ENCODE peak calls at places on chromosomes 5 and 9, in nine cellular contexts. R, S, Z, Y, X, K, F, P and T are unnamed samples.

GRCh38 chr5:160382361-160382760 is 11.9 kb upstream of the C1QTNF2 start:
- DNase-seq in F (no peak), K (no peak), R (no peak), Z (no peak), X (no peak), S (no peak), Y (no peak), P (no peak), T (no peak)

GRCh38 chr9:134343637-134344036 is 17.4 kb downstream of the RXRA start:
- DNase-seq in F (peak), X (no peak), Y (no peak), P (no peak), Z (peak), K (peak), R (no peak), S (no peak), T (no peak)

GRCh38 chr9:137162505-137163100 is 7.2 kb downstream of the LRRC26 start:
- DNase-seq in X (no peak), F (no peak), Y (peak), K (no peak), P (no peak), R (no peak), S (no peak), Z (no peak), T (no peak)

GRCh38 chr5:168088415-168089165 is 202.9 kb upstream of the WWC1 start:
- DNase-seq in K (no peak), P (peak), X (peak), Z (no peak), Y (no peak), F (no peak), R (no peak), S (no peak), T (no peak)

GRCh38 chr5:7592910-7593309 is 197.0 kb downstream of the ADCY2 start:
- DNase-seq in X (no peak), Y (peak), Z (no peak), R (peak), P (no peak), S (no peak), F (no peak), K (no peak), T (no peak)

GRCh38 chr5:149935431-149935901 is 9.1 kb downstream of the PDE6A start:
- DNase-seq in Y (no peak), S (no peak), P (no peak), K (no peak), X (no peak), R (no peak), Z (no peak), F (peak), T (no peak)

GRCh38 chr9:84153885-84154284 is 173.3 kb downstream of the RMI1 start:
- DNase-seq in X (peak), R (no peak), P (no peak), Z (no peak), Y (no peak), S (peak), F (no peak), K (no peak), T (no peak)

GRCh38 chr5:66343370-66344071 is 199.4 kb downstream of the SREK1 start:
- DNase-seq in S (no peak), K (no peak), P (no peak), X (no peak), F (no peak), R (no peak), Y (no peak), Z (no peak), T (no peak)

GRCh38 chr9:129497064-129497836 is 123.7 kb downstream of the C9orf50 start:
- DNase-seq in P (no peak), X (no peak), Y (no peak), K (no peak), Z (peak), R (peak), F (peak), S (no peak), T (no peak)

GRCh38 chr5:138909734-138910133 is 34.6 kb upstream of the LRRTM2 start:
- DNase-seq in P (no peak), F (no peak), X (no peak), R (no peak), K (no peak), Y (no peak), Z (no peak), S (no peak), T (no peak)

GRCh38 chr5:151903243-151903653 is 21.4 kb downstream of the GLRA1 start:
- DNase-seq in K (no peak), Z (no peak), R (no peak), X (no peak), S (no peak), Y (peak), F (no peak), P (no peak), T (no peak)

GRCh38 chr5:170633235-170634041 is 129.6 kb downstream of the KCNIP1 start:
- DNase-seq in S (peak), X (peak), F (peak), K (peak), R (peak), Z (peak), Y (peak), P (peak), T (peak)

GRCh38 chr5:139912158-139912557 is 116.5 kb downstream of the PSD2 start:
- DNase-seq in R (no peak), P (no peak), Y (no peak), F (no peak), Z (peak), S (no peak), K (no peak), X (no peak), T (no peak)

GRCh38 chr9:88816141-88816540 is 175.1 kb upstream of the S1PR3 start:
- DNase-seq in P (peak), F (no peak), R (no peak), Y (no peak), S (no peak), K (no peak), X (no peak), Z (no peak), T (no peak)

GRCh38 chr5:132074772-132075718 is 1.5 kb downstream of the CSF2 start:
- DNase-seq in F (no peak), R (no peak), Z (no peak), K (no peak), X (no peak), Y (no peak), P (no peak), S (no peak), T (no peak)

GRCh38 chr5:126857472-126858410 is 80.8 kb downstream of the LMNB1 start:
- DNase-seq in S (peak), K (no peak), Z (peak), Y (no peak), R (no peak), F (no peak), X (peak), P (no peak), T (peak)

GRCh38 chr5:150517272-150518152 is 9.6 kb downstream of the NDST1 start:
- DNase-seq in R (peak), X (peak), Z (no peak), K (peak), P (peak), Y (peak), S (peak), F (no peak), T (no peak)

GRCh38 chr5:55636177-55636576 is 75.9 kb downstream of the SLC38A9 start:
- DNase-seq in Y (no peak), F (no peak), R (peak), S (peak), P (no peak), K (no peak), Z (no peak), X (peak), T (no peak)

GRCh38 chr5:39266442-39266841 is 47.1 kb upstream of the FYB1 start:
- DNase-seq in S (no peak), X (no peak), F (no peak), K (no peak), Z (no peak), Y (no peak), R (no peak), P (peak), T (no peak)

GRCh38 chr5:77518304-77518703 is 26.2 kb upstream of the WDR41 start:
- DNase-seq in X (peak), P (no peak), R (peak), K (no peak), F (no peak), Z (no peak), Y (peak), S (peak), T (peak)

GRCh38 chr9:107141967-107142366 is 141.1 kb upstream of the RAD23B start:
- DNase-seq in Y (peak), X (peak), Z (no peak), F (no peak), S (peak), K (no peak), P (no peak), R (no peak), T (no peak)

GRCh38 chr5:34632805-34633414 is 23.2 kb upstream of the RAI14 start:
- DNase-seq in F (no peak), K (no peak), Y (no peak), Z (no peak), S (no peak), P (no peak), X (peak), R (no peak), T (no peak)

GRCh38 chr9:16884373-16884772 is 13.9 kb upstream of the BNC2 start:
- DNase-seq in R (no peak), F (no peak), X (no peak), S (no peak), Z (no peak), P (no peak), K (no peak), Y (no peak), T (no peak)

GRCh38 chr5:34957857-34958690 is 28.7 kb downstream of the DNAJC21 start:
- DNase-seq in P (no peak), S (peak), X (peak), R (peak), F (no peak), K (no peak), Y (peak), Z (no peak), T (no peak)

GRCh38 chr9:135288941-135289534 is 190.5 kb upstream of the PPP1R26 start:
- DNase-seq in S (no peak), R (no peak), F (no peak), Y (no peak), X (no peak), Z (peak), P (no peak), K (no peak), T (no peak)

GRCh38 chr9:132237481-132237880 is 75.6 kb downstream of the NTNG2 start:
- DNase-seq in F (no peak), Y (no peak), K (no peak), Z (no peak), P (no peak), R (no peak), S (no peak), X (no peak), T (no peak)

GRCh38 chr5:152404494-152404893 is 585 bp downstream of the NMUR2 start:
- DNase-seq in S (no peak), F (no peak), R (no peak), Z (no peak), K (no peak), P (no peak), Y (no peak), X (no peak), T (no peak)

GRCh38 chr5:1930501-1930879 is 47.8 kb upstream of the IRX4 start:
- DNase-seq in P (no peak), Y (no peak), K (no peak), S (no peak), F (peak), X (no peak), Z (peak), R (no peak), T (no peak)

GRCh38 chr5:107231191-107231590 is 439.5 kb downstream of the EFNA5 start:
- DNase-seq in F (no peak), P (no peak), X (no peak), K (no peak), Z (no peak), S (no peak), R (no peak), Y (no peak), T (no peak)

GRCh38 chr5:107232793-107233192 is 437.9 kb downstream of the EFNA5 start:
- DNase-seq in Y (peak), Z (no peak), X (no peak), S (no peak), K (no peak), R (no peak), P (no peak), F (no peak), T (no peak)

GRCh38 chr5:107228237-107228636 is 442.5 kb downstream of the EFNA5 start:
- DNase-seq in Y (no peak), X (no peak), R (no peak), K (no peak), F (no peak), P (no peak), S (no peak), Z (no peak), T (no peak)

GRCh38 chr5:107235167-107235566 is 435.6 kb downstream of the EFNA5 start:
- DNase-seq in Z (no peak), F (no peak), S (no peak), X (no peak), K (no peak), P (no peak), Y (no peak), R (no peak), T (no peak)

DNA sequence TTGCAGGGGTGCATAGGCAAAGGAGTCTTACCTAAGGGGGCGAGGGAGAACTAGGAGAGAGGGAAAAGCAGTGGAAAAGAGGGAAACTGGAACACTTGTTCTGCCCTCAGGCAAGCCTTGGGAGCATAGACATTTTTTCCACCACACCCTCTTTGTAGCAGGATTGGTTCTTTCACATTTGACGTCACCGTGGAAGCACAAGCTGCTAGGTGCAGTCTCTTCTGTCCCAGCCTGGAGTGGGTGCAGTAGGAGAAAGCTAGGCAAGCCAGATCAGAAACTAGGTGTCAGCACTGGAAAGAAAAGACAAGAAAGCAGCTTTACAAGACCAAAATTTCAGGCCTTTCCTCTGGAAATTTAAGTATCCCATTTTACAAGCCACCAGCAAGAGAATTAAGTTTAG is 440.4 kb downstream of the EFNA5 start:
- DNase-seq in P (no peak), R (no peak), Z (no peak), F (no peak), K (no peak), Y (no peak), S (no peak), X (no peak), T (no peak)
- H3K4me3 ChIP-seq in P (no peak), R (no peak), Z (no peak), F (no peak), K (no peak), Y (no peak), S (no peak), X (no peak), T (no peak)

GRCh38 chr5:180804129-180804601 is 1.6 kb upstream of the MGAT1 start:
- DNase-seq in F (peak), Z (peak), P (no peak), K (no peak), R (no peak), Y (no peak), S (no peak), X (no peak), T (no peak)
- H3K4me3 ChIP-seq in F (peak), Z (peak), P (no peak), K (peak), R (no peak), Y (no peak), S (no peak), X (no peak), T (no peak)

GRCh38 chr5:15333091-15333490 is 166.9 kb upstream of the FBXL7 start:
- DNase-seq in Z (no peak), K (no peak), R (no peak), Y (no peak), F (no peak), X (no peak), P (no peak), S (no peak), T (no peak)
- H3K4me3 ChIP-seq in Z (no peak), K (no peak), R (no peak), Y (no peak), F (no peak), X (no peak), P (no peak), S (no peak), T (no peak)

DNA sequence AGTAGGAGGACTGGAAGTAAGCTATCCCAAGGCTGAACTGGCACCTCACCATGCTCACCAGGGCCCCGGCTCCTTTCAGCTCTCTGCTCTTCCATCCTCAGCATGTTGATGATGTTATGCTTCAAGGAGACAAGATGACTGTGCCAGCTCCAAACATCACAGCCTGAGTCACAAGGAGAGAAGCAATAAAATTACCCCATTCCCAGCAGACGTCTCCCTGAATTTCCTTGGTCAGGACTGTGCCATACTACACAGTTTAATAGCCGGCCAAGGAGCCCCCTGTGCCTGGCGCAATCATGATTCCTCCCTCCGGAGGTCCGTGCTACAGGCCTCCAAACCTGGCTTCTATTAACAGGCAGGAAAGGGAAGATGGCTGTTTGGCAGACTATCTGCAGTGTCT is 51.2 kb upstream of the ROR2 start:
- DNase-seq in P (peak), K (no peak), F (no peak), Z (no peak), R (no peak), X (peak), Y (no peak), S (no peak), T (no peak)
- H3K4me3 ChIP-seq in P (no peak), K (no peak), F (no peak), Z (no peak), R (no peak), X (no peak), Y (no peak), S (no peak), T (no peak)

GRCh38 chr9:21334603-21334968 is 618 bp downstream of the KLHL9 start:
- DNase-seq in P (no peak), S (peak), Z (no peak), F (no peak), R (no peak), X (no peak), K (no peak), Y (no peak), T (no peak)

GRCh38 chr9:21326526-21327139 is 8.6 kb downstream of the KLHL9 start:
- DNase-seq in F (no peak), S (peak), Z (no peak), X (peak), K (no peak), Y (peak), P (no peak), R (peak), T (no peak)

GRCh38 chr9:21336467-21336866 is 1.3 kb upstream of the KLHL9 start:
- DNase-seq in P (no peak), K (no peak), F (no peak), S (no peak), R (no peak), Y (peak), Z (no peak), X (no peak), T (no peak)

GRCh38 chr9:21334969-21335632 is at the start of gene KLHL9:
- DNase-seq in Y (peak), Z (peak), R (peak), K (peak), X (peak), P (peak), S (peak), F (peak), T (peak)

GRCh38 chr9:21331676-21332402 is 3.4 kb downstream of the KLHL9 start:
- DNase-seq in Y (no peak), P (no peak), R (peak), K (no peak), F (no peak), Z (no peak), S (peak), X (no peak), T (no peak)
- H3K4me3 ChIP-seq in Y (no peak), P (no peak), R (no peak), K (peak), F (no peak), Z (no peak), S (peak), X (peak), T (peak)

GRCh38 chr9:114811301-114811700 is 5.5 kb upstream of the TNFSF15 start:
- DNase-seq in S (peak), X (no peak), P (no peak), R (no peak), Y (no peak), K (no peak), F (no peak), Z (no peak), T (no peak)
- H3K4me3 ChIP-seq in S (no peak), X (no peak), P (no peak), R (no peak), Y (no peak), K (no peak), F (no peak), Z (no peak), T (no peak)

GRCh38 chr5:32233220-32233695 is 59.1 kb upstream of the GOLPH3 start:
- DNase-seq in Y (no peak), S (no peak), Z (no peak), K (no peak), R (no peak), P (no peak), F (no peak), X (peak), T (no peak)
- H3K4me3 ChIP-seq in Y (no peak), S (no peak), Z (no peak), K (no peak), R (no peak), P (no peak), F (no peak), X (no peak), T (no peak)

GRCh38 chr9:127965953-127966352 is 14.8 kb downstream of the EEIG1 start:
- DNase-seq in Z (no peak), P (no peak), F (no peak), Y (no peak), K (no peak), X (no peak), S (no peak), R (peak), T (no peak)
- H3K4me3 ChIP-seq in Z (no peak), P (no peak), F (peak), Y (no peak), K (peak), X (no peak), S (peak), R (no peak), T (peak)

DNA sequence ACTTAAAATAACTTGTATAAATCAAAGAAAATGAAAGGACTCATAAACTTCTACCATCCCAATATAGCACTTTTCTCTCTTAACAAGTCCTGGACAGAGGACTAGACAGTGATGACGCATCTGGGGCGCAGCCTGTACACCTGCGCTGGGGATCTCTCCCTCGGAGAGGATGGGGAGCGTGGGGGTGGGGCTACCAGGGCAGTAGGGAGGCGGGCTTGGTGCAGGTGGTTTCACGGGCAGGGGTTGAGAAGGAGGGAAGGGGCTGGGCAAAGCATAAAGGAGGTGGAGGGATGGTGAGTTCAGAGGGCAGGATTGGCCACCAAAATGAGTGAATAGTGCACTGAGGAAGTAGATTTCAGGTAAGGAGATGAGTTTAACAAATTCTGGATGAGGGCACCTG is 41.1 kb downstream of the STC2 start:
- DNase-seq in X (no peak), K (no peak), F (no peak), S (no peak), Z (no peak), R (no peak), P (no peak), Y (no peak), T (no peak)
- H3K4me3 ChIP-seq in X (no peak), K (no peak), F (no peak), S (no peak), Z (no peak), R (no peak), P (no peak), Y (no peak), T (no peak)